ENCODE peak calls at places on chromosomes 13 and 19, in ten cellular contexts. One of them, this sample, is unnamed.

GRCh38 chr13:93723316-93723715 is 496.7 kb downstream of the GPC6 start:
- DNase-seq in AG10803: no peak
- DNase-seq in RPMI7951: no peak
- DNase-seq in osteocyte: no peak
- DNase-seq in activated T-cell treated with anti-CD3 and anti-CD28 coated beads, Interleukin-2, amount 50 U/mL, for 48 hours: no peak
- DNase-seq in fibroblast of the aortic adventitia: peak; percentile 45
- DNase-seq in type B pancreatic cell: no peak
- DNase-seq in transverse colon: no peak
- DNase-seq in A549: no peak
- DNase-seq in BE2C: peak; percentile 16
- DNase-seq in this sample: no peak

GRCh38 chr13:52353116-52353718 is 52.8 kb downstream of the THSD1 start:
- DNase-seq in transverse colon: no peak
- DNase-seq in AG10803: peak; percentile 82
- DNase-seq in BE2C: no peak
- DNase-seq in type B pancreatic cell: no peak
- DNase-seq in osteocyte: no peak
- DNase-seq in RPMI7951: no peak
- DNase-seq in activated T-cell treated with anti-CD3 and anti-CD28 coated beads, Interleukin-2, amount 50 U/mL, for 48 hours: no peak
- DNase-seq in A549: no peak
- DNase-seq in fibroblast of the aortic adventitia: peak; percentile 93
- DNase-seq in this sample: no peak

GRCh38 chr19:45069056-45069455 is 7.2 kb downstream of the ZNF296 start:
- DNase-seq in transverse colon: no peak
- DNase-seq in fibroblast of the aortic adventitia: peak; percentile 20
- DNase-seq in RPMI7951: peak; percentile 36
- DNase-seq in activated T-cell treated with anti-CD3 and anti-CD28 coated beads, Interleukin-2, amount 50 U/mL, for 48 hours: no peak
- DNase-seq in AG10803: no peak
- DNase-seq in BE2C: peak; percentile 46
- DNase-seq in type B pancreatic cell: no peak
- DNase-seq in A549: peak; percentile 61
- DNase-seq in osteocyte: no peak
- DNase-seq in this sample: no peak

GRCh38 chr19:10226021-10226375 is 5.1 kb downstream of the S1PR2 start:
- DNase-seq in BE2C: no peak
- DNase-seq in fibroblast of the aortic adventitia: no peak
- DNase-seq in transverse colon: no peak
- DNase-seq in osteocyte: no peak
- DNase-seq in type B pancreatic cell: no peak
- DNase-seq in activated T-cell treated with anti-CD3 and anti-CD28 coated beads, Interleukin-2, amount 50 U/mL, for 48 hours: no peak
- DNase-seq in A549: no peak
- DNase-seq in AG10803: no peak
- DNase-seq in RPMI7951: no peak
- DNase-seq in this sample: no peak

GRCh38 chr13:26540319-26540718 is 17.2 kb upstream of the WASF3 start:
- DNase-seq in transverse colon: no peak
- DNase-seq in osteocyte: no peak
- DNase-seq in activated T-cell treated with anti-CD3 and anti-CD28 coated beads, Interleukin-2, amount 50 U/mL, for 48 hours: no peak
- DNase-seq in AG10803: no peak
- DNase-seq in type B pancreatic cell: no peak
- DNase-seq in BE2C: no peak
- DNase-seq in fibroblast of the aortic adventitia: peak; percentile 5
- DNase-seq in RPMI7951: no peak
- DNase-seq in A549: no peak
- DNase-seq in this sample: no peak

GRCh38 chr19:3276341-3276799 is 51.9 kb downstream of the CELF5 start:
- DNase-seq in RPMI7951: no peak
- DNase-seq in fibroblast of the aortic adventitia: no peak
- DNase-seq in BE2C: peak; percentile 77
- DNase-seq in A549: peak; percentile 58
- DNase-seq in type B pancreatic cell: no peak
- DNase-seq in AG10803: no peak
- DNase-seq in transverse colon: peak; percentile 72
- DNase-seq in activated T-cell treated with anti-CD3 and anti-CD28 coated beads, Interleukin-2, amount 50 U/mL, for 48 hours: no peak
- DNase-seq in osteocyte: no peak
- DNase-seq in this sample: no peak

GRCh38 chr13:43942301-43942700 is 62.6 kb downstream of the LACC1 start:
- DNase-seq in A549: no peak
- DNase-seq in BE2C: no peak
- DNase-seq in fibroblast of the aortic adventitia: no peak
- DNase-seq in type B pancreatic cell: no peak
- DNase-seq in osteocyte: no peak
- DNase-seq in AG10803: no peak
- DNase-seq in transverse colon: no peak
- DNase-seq in RPMI7951: peak; percentile 20
- DNase-seq in activated T-cell treated with anti-CD3 and anti-CD28 coated beads, Interleukin-2, amount 50 U/mL, for 48 hours: no peak
- DNase-seq in this sample: no peak

GRCh38 chr13:27425151-27425917 is 915 bp downstream of the GTF3A start:
- DNase-seq in AG10803: no peak
- DNase-seq in activated T-cell treated with anti-CD3 and anti-CD28 coated beads, Interleukin-2, amount 50 U/mL, for 48 hours: no peak
- DNase-seq in RPMI7951: peak; percentile 30
- DNase-seq in type B pancreatic cell: no peak
- DNase-seq in transverse colon: no peak
- DNase-seq in osteocyte: no peak
- DNase-seq in fibroblast of the aortic adventitia: peak; percentile 12
- DNase-seq in BE2C: no peak
- DNase-seq in A549: no peak
- DNase-seq in this sample: no peak

GRCh38 chr13:67069117-67069767 is 160.9 kb downstream of the PCDH9 start:
- DNase-seq in AG10803: no peak
- DNase-seq in activated T-cell treated with anti-CD3 and anti-CD28 coated beads, Interleukin-2, amount 50 U/mL, for 48 hours: no peak
- DNase-seq in osteocyte: no peak
- DNase-seq in transverse colon: no peak
- DNase-seq in BE2C: no peak
- DNase-seq in A549: peak; percentile 3
- DNase-seq in type B pancreatic cell: no peak
- DNase-seq in RPMI7951: no peak
- DNase-seq in fibroblast of the aortic adventitia: no peak
- DNase-seq in this sample: no peak